ENCODE peak calls at places on chromosomes 2 and 18, in ten cellular contexts. M is neural progenitor cell, U is GM23248, G is neuronal stem cell, Y is K562, V is H1, F is IMR-90, I is SK-N-SH, Z is astrocyte, C is GM12878. J is an unnamed sample.

GRCh38 chr2:104836253-104836652 is 17.7 kb upstream of the POU3F3 start:
- DNase-seq in M (no peak), U (no peak), G (no peak), Y (no peak), V (no peak), F (no peak), I (no peak), Z (no peak), C (no peak), J (no peak)

GRCh38 chr18:78376036-78376435 is 603.6 kb upstream of the SALL3 start:
- DNase-seq in M (peak), U (no peak), G (peak), Y (no peak), V (no peak), F (no peak), I (no peak), Z (no peak), C (no peak), J (no peak)

GRCh38 chr2:149703281-149703680 is 115.7 kb upstream of the MMADHC start:
- DNase-seq in M (no peak), U (peak), G (no peak), Y (no peak), V (no peak), F (peak), I (no peak), Z (peak), C (no peak), J (no peak)

GRCh38 chr2:182456784-182457183 is 29.9 kb upstream of the PDE1A start:
- DNase-seq in M (no peak), U (peak), G (no peak), Y (no peak), V (no peak), F (peak), I (no peak), Z (peak), C (no peak), J (no peak)

GRCh38 chr18:72161686-72162085 is 382.5 kb downstream of the CBLN2 start:
- DNase-seq in M (no peak), U (no peak), G (no peak), Y (no peak), V (no peak), F (no peak), I (no peak), Z (peak), C (no peak), J (peak)

GRCh38 chr2:102509749-102510148 is 36.7 kb downstream of the SLC9A4 start:
- DNase-seq in M (no peak), U (no peak), G (no peak), Y (no peak), V (no peak), F (peak), I (no peak), Z (peak), C (no peak), J (no peak)

GRCh38 chr2:196103626-196104025 is 35.0 kb upstream of the DNAH7 start:
- DNase-seq in M (no peak), U (no peak), G (no peak), Y (no peak), V (no peak), F (no peak), I (no peak), Z (no peak), C (no peak), J (no peak)

GRCh38 chr2:172095905-172096660 is 6.6 kb downstream of the DLX2 start:
- DNase-seq in M (peak), U (peak), G (peak), Y (no peak), V (peak), F (no peak), I (peak), Z (no peak), C (no peak), J (no peak)

GRCh38 chr2:240438810-240439697 is 3.6 kb downstream of the GPC1 start:
- DNase-seq in M (no peak), U (no peak), G (no peak), Y (no peak), V (no peak), F (no peak), I (no peak), Z (no peak), C (no peak), J (no peak)

GRCh38 chr2:23492337-23492675 is 107.3 kb downstream of the KLHL29 start:
- DNase-seq in M (no peak), U (no peak), G (no peak), Y (no peak), V (no peak), F (no peak), I (no peak), Z (no peak), C (no peak), J (no peak)

GRCh38 chr2:69053416-69053965 is 40.5 kb downstream of the ANTXR1 start:
- DNase-seq in M (no peak), U (peak), G (no peak), Y (no peak), V (no peak), F (no peak), I (no peak), Z (peak), C (no peak), J (no peak)

GRCh38 chr18:52822160-52822559 is 482.2 kb downstream of the DCC start:
- DNase-seq in M (no peak), U (no peak), G (no peak), Y (no peak), V (no peak), F (no peak), I (no peak), Z (no peak), C (no peak), J (no peak)

GRCh38 chr2:12424820-12425219 is 291.9 kb upstream of the TRIB2 start:
- DNase-seq in M (no peak), U (no peak), G (no peak), Y (no peak), V (no peak), F (peak), I (no peak), Z (no peak), C (no peak), J (no peak)

GRCh38 chr2:98457045-98457696 is 12.5 kb downstream of the INPP4A start:
- DNase-seq in M (no peak), U (peak), G (no peak), Y (no peak), V (no peak), F (peak), I (no peak), Z (peak), C (no peak), J (no peak)
- H3K9ac ChIP-seq in M (no peak), U (peak), G (no peak), Y (no peak), V (no peak), F (no peak), I (peak), Z (no peak), C (no peak), J (no peak)

DNA sequence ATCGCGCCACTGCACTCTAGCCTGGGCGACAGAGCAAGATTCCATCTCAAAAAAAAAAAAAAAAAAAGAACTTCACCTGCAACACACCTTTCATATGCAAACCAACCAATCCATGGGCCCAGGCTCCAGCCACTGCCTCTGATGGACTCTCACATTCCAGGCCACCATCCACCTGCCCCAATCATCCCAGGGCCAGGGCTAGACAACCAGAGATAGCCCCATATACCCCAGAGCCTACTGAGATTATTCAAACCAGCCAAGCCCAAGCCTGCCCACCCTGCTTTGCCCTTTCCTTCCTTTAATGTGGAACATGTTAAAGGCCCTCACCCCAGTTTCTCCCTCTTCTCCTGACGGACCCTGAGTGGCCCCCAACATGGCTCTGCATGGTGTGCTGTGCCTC is 57.0 kb downstream of the MRPL35 start:
- DNase-seq in M (no peak), U (no peak), G (no peak), Y (no peak), V (no peak), F (no peak), I (no peak), Z (no peak), C (no peak), J (no peak)
- H2AFZ ChIP-seq in M (no peak), U (no peak), G (no peak), Y (no peak), V (no peak), F (no peak), I (no peak), Z (no peak), C (no peak), J (no peak)

GRCh38 chr18:62784338-62784965 is 69.1 kb downstream of the PHLPP1 start:
- DNase-seq in M (no peak), U (no peak), G (no peak), Y (no peak), V (no peak), F (peak), I (no peak), Z (no peak), C (no peak), J (no peak)
- H3K9ac ChIP-seq in M (no peak), U (no peak), G (no peak), Y (no peak), V (no peak), F (no peak), I (no peak), Z (no peak), C (no peak), J (no peak)

GRCh38 chr2:29920631-29921559 is 491 bp downstream of the ALK start:
- DNase-seq in M (peak), U (peak), G (peak), Y (peak), V (peak), F (peak), I (peak), Z (peak), C (no peak), J (peak)
- H2AFZ ChIP-seq in M (peak), U (peak), G (peak), Y (no peak), V (peak), F (peak), I (peak), Z (peak), C (no peak), J (peak)

GRCh38 chr2:40403233-40403841 is 48.6 kb downstream of the SLC8A1 start:
- DNase-seq in M (no peak), U (peak), G (no peak), Y (no peak), V (no peak), F (peak), I (no peak), Z (peak), C (no peak), J (no peak)

GRCh38 chr2:40404500-40404899 is 47.4 kb downstream of the SLC8A1 start:
- DNase-seq in M (no peak), U (no peak), G (no peak), Y (no peak), V (no peak), F (no peak), I (no peak), Z (no peak), C (no peak), J (peak)

GRCh38 chr2:40406485-40407289 is 45.2 kb downstream of the SLC8A1 start:
- DNase-seq in M (no peak), U (no peak), G (no peak), Y (no peak), V (no peak), F (no peak), I (no peak), Z (no peak), C (no peak), J (no peak)

GRCh38 chr2:40401896-40402295 is 50.0 kb downstream of the SLC8A1 start:
- DNase-seq in M (no peak), U (peak), G (no peak), Y (no peak), V (no peak), F (peak), I (no peak), Z (peak), C (no peak), J (no peak)

GRCh38 chr2:40405440-40405839 is 46.5 kb downstream of the SLC8A1 start:
- DNase-seq in M (no peak), U (peak), G (no peak), Y (no peak), V (no peak), F (peak), I (no peak), Z (peak), C (no peak), J (no peak)
- H3K9ac ChIP-seq in M (no peak), U (no peak), G (no peak), Y (no peak), V (no peak), F (no peak), I (no peak), Z (no peak), C (no peak), J (no peak)

DNA sequence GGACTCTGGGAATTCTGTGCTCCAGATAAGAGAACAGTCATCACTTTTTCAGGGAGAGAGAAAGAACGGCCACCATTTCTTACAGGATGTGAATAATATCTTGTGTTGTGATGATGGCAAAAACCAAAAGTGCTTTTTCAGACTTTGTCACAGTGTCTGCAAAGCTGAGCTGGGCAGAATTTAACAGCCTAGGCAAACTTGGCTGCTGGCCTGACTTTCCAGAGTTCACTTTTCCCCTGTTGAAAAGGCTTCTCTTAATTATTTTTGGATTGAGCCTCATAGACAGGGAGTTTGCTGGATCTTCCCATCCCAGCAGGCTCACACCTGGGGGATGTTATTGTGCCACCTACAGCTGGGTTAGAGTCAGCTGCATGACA is 361.5 kb upstream of the ACVR2A start:
- DNase-seq in M (no peak), U (no peak), G (no peak), Y (no peak), V (no peak), F (no peak), I (no peak), Z (no peak), C (no peak), J (no peak)
- H2AFZ ChIP-seq in M (no peak), U (peak), G (no peak), Y (no peak), V (no peak), F (no peak), I (no peak), Z (no peak), C (no peak), J (no peak)

GRCh38 chr2:1929001-1929400 is 184.7 kb upstream of the PXDN start:
- DNase-seq in M (no peak), U (no peak), G (no peak), Y (no peak), V (no peak), F (no peak), I (no peak), Z (no peak), C (no peak), J (no peak)
- H3K9ac ChIP-seq in M (no peak), U (no peak), G (no peak), Y (no peak), V (no peak), F (no peak), I (no peak), Z (no peak), C (no peak), J (no peak)

J was measured in MM.1S.